ENCODE peak calls at places on chromosomes 11 and 22, in eight cellular contexts. E, Y, N, C, J, Z, W and L are unnamed samples.

GRCh38 chr22:29799217-29799680 is 32.1 kb downstream of the UQCR10 start:
- DNase-seq in Y (no peak), J (peak), E (peak), Z (peak), C (peak), W (no peak), N (peak), L (no peak)

GRCh38 chr11:10658621-10659338 is 34.8 kb downstream of the IRAG1 start:
- DNase-seq in Y (no peak), C (no peak), J (no peak), Z (no peak), E (no peak), W (no peak), N (no peak), L (no peak)

GRCh38 chr11:125468852-125469251 is 27.2 kb downstream of the FEZ1 start:
- DNase-seq in E (no peak), C (no peak), Z (no peak), J (no peak), W (no peak), N (no peak), Y (no peak), L (no peak)

GRCh38 chr11:123357990-123358827 is 71.9 kb upstream of the GRAMD1B start:
- DNase-seq in Z (no peak), J (peak), W (no peak), C (no peak), Y (peak), E (peak), N (no peak), L (no peak)

GRCh38 chr11:61193596-61193995 is 9.7 kb upstream of the PGA3 start:
- DNase-seq in J (no peak), W (no peak), N (peak), Z (no peak), C (no peak), E (no peak), Y (peak), L (no peak)

GRCh38 chr11:103071008-103071407 is 21.0 kb downstream of the DCUN1D5 start:
- DNase-seq in E (no peak), C (no peak), Z (no peak), N (no peak), Y (no peak), W (no peak), J (no peak), L (no peak)

GRCh38 chr11:56750190-56750589 is 1.7 kb upstream of the OR9G4 start:
- DNase-seq in J (peak), C (no peak), N (no peak), W (no peak), Y (no peak), Z (no peak), E (no peak), L (no peak)

GRCh38 chr11:82767123-82767522 is 33.5 kb upstream of the FAM181B start:
- DNase-seq in Y (no peak), E (no peak), J (no peak), W (no peak), C (no peak), Z (no peak), N (no peak), L (no peak)

GRCh38 chr22:26673485-26673884 is 16.1 kb downstream of the MIAT start:
- DNase-seq in W (no peak), C (no peak), E (peak), J (no peak), Z (peak), Y (no peak), N (no peak), L (no peak)

GRCh38 chr11:13229675-13230359 is 47.8 kb upstream of the BMAL1 start:
- DNase-seq in W (no peak), Z (no peak), C (no peak), E (no peak), J (no peak), N (no peak), Y (no peak), L (no peak)

GRCh38 chr22:23138584-23139469 is 3.0 kb downstream of the RSPH14 start:
- DNase-seq in J (no peak), C (no peak), Z (no peak), E (no peak), Y (no peak), N (no peak), W (no peak), L (peak)

GRCh38 chr11:121741954-121742361 is 289.2 kb upstream of the SORL1-AS1 start:
- DNase-seq in C (peak), N (peak), J (no peak), W (no peak), Z (peak), E (peak), Y (no peak), L (no peak)

GRCh38 chr22:30843245-30843644 is 125.3 kb downstream of the MORC2 start:
- DNase-seq in W (no peak), N (no peak), Y (peak), Z (no peak), E (no peak), C (no peak), J (no peak), L (no peak)

GRCh38 chr11:72573380-72573949 is 100.8 kb downstream of the PDE2A start:
- DNase-seq in C (no peak), N (no peak), W (no peak), Y (no peak), J (peak), Z (no peak), E (peak), L (peak)

GRCh38 chr11:2589538-2589934 is 110.3 kb downstream of the KCNQ1OT1 start:
- DNase-seq in N (no peak), J (no peak), Y (no peak), Z (no peak), W (no peak), C (no peak), E (peak), L (no peak)

GRCh38 chr11:19344661-19345518 is 104.1 kb upstream of the E2F8 start:
- DNase-seq in N (no peak), W (no peak), C (peak), J (peak), Z (peak), E (peak), Y (peak), L (no peak)

GRCh38 chr11:124012697-124013096 is at the start of gene OR10G4:
- DNase-seq in Z (no peak), E (no peak), W (no peak), C (no peak), J (no peak), Y (no peak), N (no peak), L (no peak)

GRCh38 chr11:44823006-44823405 is 96.2 kb downstream of the TSPAN18 start:
- DNase-seq in C (no peak), E (peak), Y (no peak), N (no peak), J (peak), Z (no peak), W (no peak), L (no peak)